ENCODE peak calls at places on chromosomes 3 and 15, in six cellular contexts. Q is tibial nerve, V is GM06990, T is upper lobe of right lung, W is AG09309, K is fibroblast of pulmonary artery. N is an unnamed sample.

GRCh38 chr3:154301556-154301955 is 22.7 kb downstream of the DHX36 start:
- DNase-seq in V (no peak), K (no peak), T (no peak), Q (no peak), W (no peak), N (no peak)

GRCh38 chr3:59573911-59574310 is 524.1 kb upstream of the CFAP20DC start:
- DNase-seq in V (no peak), W (peak; percentile 52), T (no peak), K (peak; percentile 85), Q (peak; percentile 79), N (no peak)

GRCh38 chr3:60920519-60920918 is 330.7 kb downstream of the FHIT start:
- DNase-seq in W (no peak), T (no peak), Q (no peak), V (no peak), K (no peak), N (no peak)

GRCh38 chr3:194369522-194370279 is at the start of gene LRRC15:
- DNase-seq in W (no peak), V (no peak), K (peak; percentile 45), T (no peak), Q (no peak), N (no peak)

GRCh38 chr15:68553994-68554715 is 24.6 kb upstream of the CORO2B start:
- DNase-seq in K (peak; percentile 73), V (no peak), Q (peak; percentile 87), T (no peak), W (no peak), N (peak; percentile 69)

GRCh38 chr3:147846854-147847453 is 437.8 kb downstream of the ZIC1 start:
- DNase-seq in V (no peak), K (no peak), Q (no peak), W (no peak), T (no peak), N (no peak)

GRCh38 chr15:86164222-86164898 is 84.7 kb downstream of the AGBL1 start:
- DNase-seq in W (no peak), Q (peak; percentile 33), K (no peak), V (no peak), T (no peak), N (no peak)

GRCh38 chr15:55250392-55250791 is 39.2 kb downstream of the RAB27A start:
- DNase-seq in Q (no peak), T (no peak), W (peak; percentile 90), V (no peak), K (peak; percentile 94), N (no peak)

GRCh38 chr3:134542287-134542686 is 56.4 kb downstream of the CEP63 start:
- DNase-seq in K (no peak), W (no peak), T (no peak), V (no peak), Q (no peak), N (no peak)

GRCh38 chr15:65638681-65639089 is 16.9 kb downstream of the SLC24A1 start:
- DNase-seq in Q (peak; percentile 34), K (peak; percentile 86), T (no peak), V (no peak), W (peak; percentile 55), N (peak; percentile 80)

GRCh38 chr15:40906947-40907802 is 12.9 kb downstream of the VPS18 start:
- DNase-seq in T (peak; percentile 83), W (no peak), K (no peak), V (no peak), Q (no peak), N (no peak)

GRCh38 chr15:84586641-84587160 is 14.1 kb upstream of the ZSCAN2 start:
- DNase-seq in Q (no peak), V (no peak), W (no peak), T (no peak), K (no peak), N (no peak)

GRCh38 chr15:70154440-70155347 is 57.0 kb upstream of the TLE3 start:
- DNase-seq in T (peak; percentile 32), Q (no peak), K (peak; percentile 93), V (no peak), W (no peak), N (no peak)

GRCh38 chr3:176840604-176841287 is 356.5 kb downstream of the TBL1XR1 start:
- DNase-seq in Q (no peak), T (no peak), W (no peak), K (no peak), V (no peak), N (no peak)

GRCh38 chr3:198079771-198080520 is 119.9 kb downstream of the LMLN start:
- DNase-seq in V (no peak), Q (no peak), K (peak; percentile 10), W (no peak), T (no peak), N (peak; percentile 18)

GRCh38 chr3:160474416-160474838 is 24.8 kb upstream of the TRIM59 start:
- DNase-seq in Q (no peak), W (peak; percentile 21), V (no peak), T (no peak), K (no peak), N (no peak)

GRCh38 chr15:59255647-59256380 is 49.2 kb downstream of the LDHAL6B start:
- DNase-seq in K (no peak), T (no peak), Q (no peak), W (no peak), V (no peak), N (no peak)

GRCh38 chr3:39440316-39440715 is 27.2 kb upstream of the MOBP start:
- DNase-seq in W (no peak), K (no peak), V (no peak), T (no peak), Q (no peak), N (no peak)

GRCh38 chr3:188021502-188022040 is 132.4 kb upstream of the LPP start:
- DNase-seq in T (no peak), Q (no peak), W (peak; percentile 59), K (peak; percentile 89), V (no peak), N (no peak)

GRCh38 chr3:12553921-12554391 is 2.9 kb upstream of the MKRN2 start:
- DNase-seq in W (no peak), T (no peak), V (peak; percentile 54), Q (no peak), K (peak; percentile 29), N (no peak)

GRCh38 chr15:42405876-42406482 is 46.7 kb downstream of the CAPN3 start:
- DNase-seq in Q (no peak), V (no peak), K (no peak), W (no peak), T (no peak), N (no peak)

GRCh38 chr3:7423995-7424394 is 563.1 kb downstream of the GRM7 start:
- DNase-seq in K (no peak), V (no peak), Q (no peak), T (no peak), W (no peak), N (no peak)

GRCh38 chr3:18195836-18196235 is 229.3 kb downstream of the SATB1 start:
- DNase-seq in V (no peak), K (no peak), Q (no peak), T (no peak), W (no peak), N (no peak)

GRCh38 chr15:90596943-90597342 is 67.2 kb downstream of the CRTC3 start:
- DNase-seq in T (no peak), Q (no peak), K (no peak), W (no peak), V (no peak), N (no peak)

GRCh38 chr3:158330820-158331219 is 220.9 kb downstream of the RSRC1 start:
- DNase-seq in K (peak; percentile 22), V (no peak), W (no peak), Q (no peak), T (no peak), N (no peak)

GRCh38 chr15:49675051-49675450 is 54.2 kb downstream of the DTWD1 start:
- DNase-seq in V (no peak), Q (no peak), T (no peak), K (peak; percentile 91), W (peak; percentile 67), N (no peak)

GRCh38 chr15:79431636-79432344 is at the start of gene MINAR1:
- DNase-seq in V (peak; percentile 20), W (no peak), Q (no peak), T (no peak), K (peak; percentile 41), N (peak; percentile 50)

GRCh38 chr15:69979269-69979668 is 118.4 kb downstream of the TLE3 start:
- DNase-seq in T (no peak), Q (no peak), K (no peak), W (no peak), V (peak; percentile 64), N (peak; percentile 77)

GRCh38 chr3:151795276-151795675 is 18.6 kb upstream of the AADAC start:
- DNase-seq in W (peak; percentile 62), V (no peak), K (peak; percentile 76), T (no peak), Q (no peak), N (no peak)

GRCh38 chr3:177679568-177680441 is 482.5 kb upstream of the TBL1XR1 start:
- DNase-seq in V (peak; percentile 37), K (peak; percentile 49), Q (peak; percentile 37), W (no peak), T (no peak), N (no peak)

GRCh38 chr15:69760890-69761568 is 308.4 kb downstream of the RPLP1 start:
- DNase-seq in V (peak; percentile 66), T (no peak), W (peak; percentile 95), Q (peak; percentile 69), K (peak; percentile 99), N (peak; percentile 51)

GRCh38 chr3:58237238-58237939 is at the start of gene ABHD6:
- DNase-seq in K (peak; percentile 60), V (peak; percentile 87), Q (peak; percentile 65), T (peak; percentile 91), W (peak; percentile 17), N (peak; percentile 92)

GRCh38 chr3:124714218-124714853 is 15.9 kb upstream of the UMPS start:
- DNase-seq in Q (no peak), K (peak; percentile 23), W (no peak), T (no peak), V (no peak), N (no peak)

GRCh38 chr3:62332771-62333381 is 40.5 kb downstream of the FEZF2 start:
- DNase-seq in T (no peak), K (peak; percentile 43), W (no peak), Q (peak; percentile 57), V (no peak), N (no peak)
- TF ChIP-seq CTCF in T (peak; percentile 53), K (peak; percentile 51), W (peak; percentile 44), Q (peak; percentile 51), V (peak; percentile 52), N (peak; percentile 23)

GRCh38 chr3:166902374-166902773 is 477.7 kb downstream of the ZBBX start:
- DNase-seq in K (peak; percentile 6), T (no peak), V (no peak), W (no peak), Q (no peak), N (no peak)
- TF ChIP-seq CTCF in K (no peak), T (no peak), V (no peak), W (no peak), Q (no peak), N (no peak)

GRCh38 chr15:98083203-98083910 is 122.9 kb downstream of the ARRDC4 start:
- DNase-seq in Q (no peak), T (no peak), W (no peak), V (no peak), K (no peak), N (no peak)
- TF ChIP-seq CTCF in Q (no peak), T (no peak), W (no peak), V (no peak), K (no peak), N (no peak)

DNA sequence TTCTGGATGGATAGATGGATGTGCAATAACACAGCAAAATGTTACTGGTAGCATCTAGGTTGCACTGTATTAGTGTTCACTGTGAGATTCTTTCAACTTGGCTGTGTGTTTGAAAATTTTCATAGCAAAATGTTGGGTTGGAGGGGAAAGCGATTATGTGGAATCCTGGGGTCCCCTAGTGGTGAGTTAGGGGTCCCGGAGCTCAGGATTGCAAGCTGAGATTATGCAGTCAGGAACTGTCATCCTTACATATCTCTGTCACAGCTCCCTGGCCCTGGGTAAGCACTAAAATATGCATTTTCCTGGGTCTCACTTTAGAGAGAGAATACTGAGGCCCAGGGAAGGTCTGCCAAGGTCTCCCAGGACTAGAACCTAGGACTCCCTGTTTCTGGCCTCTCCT is 77.2 kb downstream of the CEMIP start:
- DNase-seq in V (no peak), Q (no peak), T (no peak), W (no peak), K (no peak), N (no peak)
- TF ChIP-seq CTCF in V (peak; percentile 18), Q (no peak), T (peak; percentile 27), W (peak; percentile 17), K (peak; percentile 12), N (no peak)